ENCODE peak calls at places on chromosomes 4 and X, in four cellular contexts. C is activated T-helper 1 cell treated with anti-CD3 and anti-CD28 coated beads, Interleukin-12 subunit alpha, Interleukin-12 subunit beta, Interleukin-2, Interleukin-4 antibody, amounts not matched to agents 30 ng/mL and 10 ng/mL and 1 ng/mL, durations not matched to agents 14 hours and 24 hours and 36 hours; E is activated CD4-positive, alpha-beta T cell treated with anti-CD3 and anti-CD28 coated beads, Interleukin-2, amount 10 ng/mL, durations not matched to agents 24 days and 14 days; F is KBM-7. J is an unnamed sample.

GRCh38 chrX:153724252-153725038 is at the start of the genes ABCD1 and BCAP31:
- DNase-seq in C (peak; percentile 86), F (peak; percentile 95), E (peak; percentile 97), J (peak; percentile 95)

GRCh38 chr4:178173771-178174170 is 731.5 kb upstream of the AGA start:
- DNase-seq in E (no peak), F (no peak), C (no peak), J (no peak)

GRCh38 chrX:10415704-10416001 is 204.7 kb downstream of the MID1 start:
- DNase-seq in E (no peak), F (no peak), C (no peak), J (no peak)

GRCh38 chr4:121957266-121957665 is 5.4 kb upstream of the TRPC3 start:
- DNase-seq in E (no peak), F (no peak), C (no peak), J (no peak)

GRCh38 chrX:47218920-47219815 is 687 bp downstream of the CDK16 start:
- DNase-seq in C (peak; percentile 42), E (peak; percentile 87), F (peak; percentile 45), J (peak; percentile 80)

GRCh38 chr4:55321707-55322264 is 24.3 kb upstream of the SRD5A3 start:
- DNase-seq in F (peak; percentile 76), E (peak; percentile 86), C (peak; percentile 11), J (peak; percentile 91)

GRCh38 chr4:7193040-7193958 is 961 bp downstream of the SORCS2 start:
- DNase-seq in F (no peak), C (no peak), E (no peak), J (no peak)

GRCh38 chr4:91258326-91258725 is 1045.4 kb upstream of the GRID2 start:
- DNase-seq in E (no peak), C (no peak), F (no peak), J (no peak)

GRCh38 chr4:147160908-147161513 is 215.3 kb upstream of the TTC29 start:
- DNase-seq in F (peak; percentile 61), E (peak; percentile 58), C (no peak), J (peak; percentile 78)

GRCh38 chrX:69991685-69992084 is 58.1 kb downstream of the AWAT2 start:
- DNase-seq in F (no peak), C (no peak), E (no peak), J (no peak)

GRCh38 chrX:18101087-18101486 is 119.6 kb downstream of the BEND2 start:
- DNase-seq in C (no peak), F (no peak), E (no peak), J (no peak)

GRCh38 chr4:166165829-166166420 is 292.9 kb downstream of the TLL1 start:
- DNase-seq in E (peak; percentile 71), C (no peak), F (peak; percentile 70), J (peak; percentile 94)

GRCh38 chr4:101806914-101807313 is 16.4 kb downstream of the BANK1 start:
- DNase-seq in F (peak; percentile 23), C (no peak), E (no peak), J (peak; percentile 96)

GRCh38 chr4:183905593-183906485 is 732 bp downstream of the STOX2 start:
- DNase-seq in E (peak; percentile 61), C (no peak), F (peak; percentile 47), J (no peak)

GRCh38 chrX:87392369-87392768 is 125.2 kb upstream of the KLHL4 start:
- DNase-seq in E (no peak), C (no peak), F (no peak), J (no peak)